ENCODE peak calls at places on chromosomes 11 and 22, in five cellular contexts. P, B, A, F and V are unnamed samples.

GRCh38 chr11:114059984-114060401 is 482 bp downstream of the ZBTB16 start:
- DNase-seq in P (peak), B (no peak), A (no peak), F (peak), V (no peak)

GRCh38 chr11:110082899-110083298 is 10.3 kb upstream of the ZC3H12C start:
- DNase-seq in P (no peak), B (no peak), A (no peak), F (no peak), V (no peak)

GRCh38 chr11:131754671-131755070 is 384.3 kb downstream of the NTM start:
- DNase-seq in P (no peak), B (no peak), A (no peak), F (no peak), V (no peak)

GRCh38 chr22:20750461-20751184 is 23.3 kb upstream of the SERPIND1 start:
- DNase-seq in P (no peak), B (peak), A (no peak), F (no peak), V (peak)

GRCh38 chr11:68266121-68266891 is 5.5 kb downstream of the C11orf24 start:
- DNase-seq in P (no peak), B (no peak), A (peak), F (no peak), V (no peak)

GRCh38 chr11:133894956-133895549 is 49.7 kb upstream of the SPATA19 start:
- DNase-seq in P (no peak), B (no peak), A (no peak), F (peak), V (no peak)

GRCh38 chr11:93196816-93197382 is 892 bp downstream of the SLC36A4 start:
- DNase-seq in P (no peak), B (no peak), A (no peak), F (no peak), V (no peak)

GRCh38 chr22:17712441-17712840 is 61.8 kb downstream of the BID start:
- DNase-seq in P (no peak), B (no peak), A (no peak), F (no peak), V (no peak)

GRCh38 chr11:20647976-20648565 is 21.3 kb upstream of the NELL1 start:
- DNase-seq in P (peak), B (no peak), A (peak), F (peak), V (no peak)

GRCh38 chr11:87038235-87038960 is 664 bp downstream of the TMEM135 start:
- DNase-seq in P (no peak), B (no peak), A (no peak), F (no peak), V (no peak)

GRCh38 chr11:58924230-58924629 is 15.1 kb upstream of the GLYATL1 start:
- DNase-seq in P (no peak), B (no peak), A (no peak), F (no peak), V (no peak)

GRCh38 chr11:134554861-134555260 is 142.8 kb upstream of the B3GAT1 start:
- DNase-seq in P (no peak), B (no peak), A (no peak), F (peak), V (no peak)

GRCh38 chr11:45715398-45715797 is 50.0 kb upstream of the CHST1 start:
- DNase-seq in P (peak), B (no peak), A (no peak), F (no peak), V (no peak)
- TF ChIP-seq CTCF in P (no peak), B (no peak), A (no peak), F (no peak), V (no peak)

DNA sequence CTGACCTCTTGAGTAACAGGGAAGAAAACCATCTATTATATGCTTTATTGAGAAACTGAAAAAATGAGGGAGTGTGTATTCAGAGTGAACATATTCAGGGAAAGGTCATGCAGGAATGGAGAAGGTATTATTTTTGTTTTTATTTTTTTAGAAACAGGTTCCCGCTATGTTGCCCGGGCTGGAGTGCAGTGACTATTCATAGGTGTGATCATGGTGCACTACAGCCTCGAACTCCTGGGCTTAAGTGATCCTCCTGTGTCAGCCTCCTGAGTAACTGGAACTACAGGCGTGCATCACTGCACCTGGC is 8.7 kb upstream of the RCE1 start:
- DNase-seq in P (no peak), B (no peak), A (no peak), F (no peak), V (no peak)
- TF ChIP-seq CTCF in P (peak), B (no peak), A (no peak), F (no peak), V (no peak)

GRCh38 chr11:61384271-61385242 is 7.8 kb upstream of the TMEM216 start:
- DNase-seq in P (peak), B (no peak), A (no peak), F (peak), V (no peak)
- TF ChIP-seq CTCF in P (no peak), B (no peak), A (peak), F (peak), V (no peak)

GRCh38 chr11:120912504-120912903 is 111.4 kb upstream of the TBCEL start:
- DNase-seq in P (no peak), B (no peak), A (no peak), F (no peak), V (no peak)
- TF ChIP-seq CTCF in P (no peak), B (no peak), A (peak), F (peak), V (no peak)

GRCh38 chr11:18743900-18744514 is 18.0 kb upstream of the IGSF22 start:
- DNase-seq in P (no peak), B (no peak), A (no peak), F (no peak), V (no peak)

GRCh38 chr11:18745251-18745650 is 19.3 kb upstream of the IGSF22 start:
- DNase-seq in P (no peak), B (no peak), A (no peak), F (no peak), V (no peak)

GRCh38 chr11:18743365-18743764 is 17.4 kb upstream of the IGSF22 start:
- DNase-seq in P (no peak), B (no peak), A (no peak), F (no peak), V (no peak)

GRCh38 chr11:18739684-18740083 is 13.7 kb upstream of the IGSF22 start:
- DNase-seq in P (no peak), B (no peak), A (no peak), F (no peak), V (no peak)

DNA sequence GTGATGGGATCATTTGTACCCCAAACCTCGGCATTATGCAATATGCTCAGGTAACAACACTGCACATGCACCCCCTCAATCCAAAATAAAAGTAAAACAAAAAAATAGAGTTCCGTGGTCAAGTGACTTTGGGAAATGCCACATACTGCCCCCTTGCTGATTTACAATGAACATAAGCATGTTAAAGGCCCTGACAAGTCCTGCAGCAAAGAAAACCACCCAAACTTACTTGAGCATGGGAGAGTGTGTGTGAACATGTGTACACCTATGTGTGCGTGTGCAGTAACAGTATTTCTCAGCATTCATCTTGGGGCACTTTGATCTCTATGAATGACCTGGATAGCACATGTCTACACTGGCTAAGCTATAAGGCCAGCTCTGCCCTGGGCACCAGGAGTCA is 15.8 kb upstream of the IGSF22 start:
- DNase-seq in P (no peak), B (no peak), A (no peak), F (no peak), V (no peak)
- TF ChIP-seq CTCF in P (no peak), B (no peak), A (peak), F (peak), V (no peak)

GRCh38 chr11:10893713-10894112 is 35.9 kb upstream of the ZBED5 start:
- DNase-seq in P (no peak), B (no peak), A (no peak), F (no peak), V (no peak)
- TF ChIP-seq CTCF in P (no peak), B (no peak), A (no peak), F (no peak), V (no peak)

DNA sequence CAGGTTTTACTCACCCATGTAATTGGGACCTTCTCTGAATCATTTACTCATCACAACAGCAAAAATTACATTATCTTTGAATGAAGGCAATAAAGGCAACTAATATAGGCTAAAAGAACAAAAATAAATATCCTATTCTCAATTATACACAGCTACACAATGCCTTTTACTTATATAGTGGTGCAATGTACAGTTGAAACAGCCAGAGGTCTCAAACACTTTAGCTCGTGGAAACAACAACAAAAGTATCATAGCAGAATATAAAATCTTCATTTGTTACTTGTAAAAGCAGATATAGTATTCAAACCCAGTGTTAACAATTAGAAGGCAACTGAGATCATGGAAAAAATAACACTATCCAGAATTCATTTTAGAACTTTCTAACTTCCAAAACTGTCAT is 20.6 kb upstream of the CCDC34 start:
- DNase-seq in P (no peak), B (no peak), A (no peak), F (no peak), V (no peak)
- TF ChIP-seq CTCF in P (no peak), B (no peak), A (no peak), F (no peak), V (no peak)

DNA sequence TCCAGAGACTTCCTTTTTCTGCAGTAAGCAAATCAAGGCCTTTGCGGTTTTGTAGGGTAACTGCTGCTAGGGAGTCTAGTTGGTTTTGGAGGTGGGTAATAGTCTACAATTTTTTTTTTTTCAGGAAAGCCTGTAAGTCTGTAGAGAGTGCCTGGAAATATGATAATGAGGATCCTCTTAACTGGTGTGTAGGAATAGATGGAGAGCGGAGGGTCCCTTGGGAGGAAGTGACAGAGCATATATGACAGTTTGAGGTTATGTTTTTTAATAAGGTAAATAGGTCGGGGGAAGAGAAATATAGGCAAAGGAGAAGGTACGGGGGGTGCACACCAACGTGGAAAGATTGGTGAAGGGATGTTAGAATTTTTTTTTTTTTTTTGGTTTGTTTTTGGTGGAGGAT is 25.9 kb downstream of the ZNF195 start:
- DNase-seq in P (no peak), B (no peak), A (no peak), F (no peak), V (no peak)
- TF ChIP-seq CTCF in P (no peak), B (no peak), A (no peak), F (no peak), V (no peak)

GRCh38 chr11:57800444-57801184 is 39.0 kb downstream of the CTNND1 start:
- DNase-seq in P (peak), B (peak), A (peak), F (no peak), V (no peak)

GRCh38 chr11:57802411-57802810 is 40.8 kb downstream of the CTNND1 start:
- DNase-seq in P (no peak), B (no peak), A (no peak), F (no peak), V (no peak)

GRCh38 chr11:57793711-57794110 is 32.1 kb downstream of the CTNND1 start:
- DNase-seq in P (no peak), B (no peak), A (no peak), F (no peak), V (no peak)

GRCh38 chr11:57801185-57801490 is 39.5 kb downstream of the CTNND1 start:
- DNase-seq in P (no peak), B (no peak), A (no peak), F (no peak), V (no peak)

GRCh38 chr11:57798905-57799559 is 37.4 kb downstream of the CTNND1 start:
- DNase-seq in P (no peak), B (peak), A (no peak), F (no peak), V (no peak)
- TF ChIP-seq CTCF in P (no peak), B (no peak), A (no peak), F (no peak), V (no peak)

GRCh38 chr11:115497303-115497702 is 6.9 kb downstream of the CADM1 start:
- DNase-seq in P (no peak), B (no peak), A (peak), F (no peak), V (no peak)

GRCh38 chr11:115493905-115494304 is 10.3 kb downstream of the CADM1 start:
- DNase-seq in P (no peak), B (no peak), A (no peak), F (no peak), V (no peak)

GRCh38 chr11:115498354-115498753 is 5.9 kb downstream of the CADM1 start:
- DNase-seq in P (no peak), B (no peak), A (no peak), F (no peak), V (no peak)

GRCh38 chr11:115499241-115499799 is 4.9 kb downstream of the CADM1 start:
- DNase-seq in P (no peak), B (no peak), A (no peak), F (no peak), V (no peak)

GRCh38 chr11:115496892-115497291 is 7.3 kb downstream of the CADM1 start:
- DNase-seq in P (no peak), B (no peak), A (no peak), F (no peak), V (no peak)
- TF ChIP-seq CTCF in P (no peak), B (no peak), A (no peak), F (no peak), V (no peak)